ENCODE peak calls at places on chromosomes 11 and 22, in four cellular contexts. One of them, this sample, is unnamed. For H3K9me3, the result is how much of the 10 kb centered on the place peaks cover.

GRCh38 chr11:22510010-22510409 is 115.6 kb downstream of the FANCF start:
- DNase-seq in astrocyte: no peak
- DNase-seq in tibial nerve: no peak
- DNase-seq in NT2/D1: no peak
- DNase-seq in this sample: no peak

GRCh38 chr11:128905345-128906184 is 14.4 kb downstream of the KCNJ5 start:
- DNase-seq in astrocyte: no peak
- DNase-seq in tibial nerve: no peak
- DNase-seq in NT2/D1: peak
- DNase-seq in this sample: no peak

GRCh38 chr11:128174465-128175101 is 412.8 kb downstream of the ETS1 start:
- DNase-seq in astrocyte: peak
- DNase-seq in tibial nerve: no peak
- DNase-seq in NT2/D1: no peak
- DNase-seq in this sample: no peak

GRCh38 chr11:108890482-108891092 is 225.7 kb downstream of the DDX10 start:
- DNase-seq in astrocyte: no peak
- DNase-seq in tibial nerve: no peak
- DNase-seq in NT2/D1: no peak
- DNase-seq in this sample: no peak

GRCh38 chr11:125457814-125458343 is 38.2 kb downstream of the FEZ1 start:
- DNase-seq in astrocyte: peak
- DNase-seq in tibial nerve: peak
- DNase-seq in NT2/D1: no peak
- DNase-seq in this sample: no peak

GRCh38 chr22:19448739-19449421 is 1.4 kb upstream of the C22orf39 start:
- DNase-seq in astrocyte: no peak
- DNase-seq in tibial nerve: no peak
- DNase-seq in NT2/D1: no peak
- DNase-seq in this sample: no peak

GRCh38 chr11:43933608-43934358 is 8.7 kb upstream of the C11orf96 start:
- DNase-seq in astrocyte: no peak
- DNase-seq in tibial nerve: no peak
- DNase-seq in NT2/D1: no peak
- DNase-seq in this sample: no peak

GRCh38 chr11:18105086-18105801 is 638 bp downstream of the SAAL1 start:
- DNase-seq in astrocyte: no peak
- DNase-seq in tibial nerve: no peak
- DNase-seq in NT2/D1: no peak
- DNase-seq in this sample: no peak

GRCh38 chr11:104064016-104064630 is 27.7 kb downstream of the DDI1 start:
- DNase-seq in astrocyte: no peak
- DNase-seq in tibial nerve: no peak
- DNase-seq in NT2/D1: no peak
- DNase-seq in this sample: no peak

GRCh38 chr11:65112551-65113360 is 1.1 kb downstream of the TM7SF2 start:
- DNase-seq in astrocyte: no peak
- DNase-seq in tibial nerve: no peak
- DNase-seq in NT2/D1: no peak
- DNase-seq in this sample: peak

GRCh38 chr11:129694966-129695365 is 120.7 kb upstream of the TMEM45B start:
- DNase-seq in astrocyte: peak
- DNase-seq in tibial nerve: no peak
- DNase-seq in NT2/D1: no peak
- DNase-seq in this sample: no peak

GRCh38 chr11:61785837-61786402 is 6.5 kb downstream of the TMEM258 start:
- DNase-seq in astrocyte: no peak
- DNase-seq in tibial nerve: no peak
- DNase-seq in NT2/D1: no peak
- DNase-seq in this sample: no peak

GRCh38 chr11:132541794-132542193 is 990.5 kb downstream of the OPCML start:
- DNase-seq in astrocyte: no peak
- DNase-seq in tibial nerve: no peak
- DNase-seq in NT2/D1: no peak
- DNase-seq in this sample: no peak

GRCh38 chr11:28657378-28658030 is 549.3 kb downstream of the METTL15 start:
- DNase-seq in astrocyte: peak
- DNase-seq in tibial nerve: no peak
- DNase-seq in NT2/D1: no peak
- DNase-seq in this sample: no peak

GRCh38 chr11:35012467-35013191 is 96.2 kb downstream of the PDHX start:
- DNase-seq in astrocyte: no peak
- DNase-seq in tibial nerve: no peak
- DNase-seq in NT2/D1: no peak
- DNase-seq in this sample: peak

GRCh38 chr11:77592727-77593126 is 3.0 kb downstream of the AQP11 start:
- DNase-seq in astrocyte: no peak
- DNase-seq in tibial nerve: no peak
- DNase-seq in NT2/D1: no peak
- DNase-seq in this sample: no peak

GRCh38 chr11:44290206-44290605 is 19.7 kb downstream of the ALX4 start:
- DNase-seq in astrocyte: no peak
- DNase-seq in tibial nerve: no peak
- DNase-seq in NT2/D1: no peak
- DNase-seq in this sample: no peak

GRCh38 chr11:68314886-68315580 is 2.6 kb downstream of the LRP5 start:
- DNase-seq in astrocyte: peak
- DNase-seq in tibial nerve: no peak
- DNase-seq in NT2/D1: no peak
- DNase-seq in this sample: no peak

GRCh38 chr11:59247535-59248227 is 35.0 kb upstream of the MPEG1 start:
- DNase-seq in astrocyte: no peak
- DNase-seq in tibial nerve: peak
- DNase-seq in NT2/D1: no peak
- DNase-seq in this sample: no peak

GRCh38 chr11:43997022-43997665 is 50.6 kb upstream of the ACCSL start:
- DNase-seq in astrocyte: no peak
- DNase-seq in tibial nerve: no peak
- DNase-seq in NT2/D1: no peak
- DNase-seq in this sample: no peak

GRCh38 chr11:122850076-122850631 is 11.9 kb downstream of the CRTAM start:
- DNase-seq in astrocyte: peak
- DNase-seq in tibial nerve: no peak
- DNase-seq in NT2/D1: no peak
- DNase-seq in this sample: no peak

GRCh38 chr11:33773399-33774355 is 643 bp downstream of the FBXO3 start:
- DNase-seq in astrocyte: no peak
- DNase-seq in tibial nerve: no peak
- DNase-seq in NT2/D1: no peak
- DNase-seq in this sample: peak

GRCh38 chr11:86698634-86699033 is 26.2 kb upstream of the ME3 start:
- DNase-seq in astrocyte: peak
- DNase-seq in tibial nerve: no peak
- DNase-seq in NT2/D1: no peak
- DNase-seq in this sample: no peak

GRCh38 chr11:107783121-107783520 is 71.3 kb upstream of the SLN start:
- DNase-seq in astrocyte: peak
- DNase-seq in tibial nerve: no peak
- DNase-seq in NT2/D1: no peak
- DNase-seq in this sample: no peak

GRCh38 chr11:107472966-107473365 is 15.3 kb upstream of the CWF19L2 start:
- DNase-seq in astrocyte: no peak
- DNase-seq in tibial nerve: no peak
- DNase-seq in NT2/D1: no peak
- DNase-seq in this sample: no peak

GRCh38 chr22:23007823-23008222 is 62.5 kb upstream of the GNAZ start:
- DNase-seq in astrocyte: no peak
- DNase-seq in tibial nerve: no peak
- DNase-seq in NT2/D1: no peak
- DNase-seq in this sample: no peak

GRCh38 chr22:23008887-23009286 is 61.4 kb upstream of the GNAZ start:
- DNase-seq in astrocyte: no peak
- DNase-seq in tibial nerve: no peak
- DNase-seq in NT2/D1: no peak
- DNase-seq in this sample: no peak

GRCh38 chr22:23012081-23012622 is 58.2 kb upstream of the GNAZ start:
- DNase-seq in astrocyte: no peak
- DNase-seq in tibial nerve: no peak
- DNase-seq in NT2/D1: no peak
- DNase-seq in this sample: no peak

GRCh38 chr22:23011105-23011674 is 59.1 kb upstream of the GNAZ start:
- DNase-seq in astrocyte: no peak
- DNase-seq in tibial nerve: no peak
- DNase-seq in NT2/D1: no peak
- DNase-seq in this sample: no peak

DNA sequence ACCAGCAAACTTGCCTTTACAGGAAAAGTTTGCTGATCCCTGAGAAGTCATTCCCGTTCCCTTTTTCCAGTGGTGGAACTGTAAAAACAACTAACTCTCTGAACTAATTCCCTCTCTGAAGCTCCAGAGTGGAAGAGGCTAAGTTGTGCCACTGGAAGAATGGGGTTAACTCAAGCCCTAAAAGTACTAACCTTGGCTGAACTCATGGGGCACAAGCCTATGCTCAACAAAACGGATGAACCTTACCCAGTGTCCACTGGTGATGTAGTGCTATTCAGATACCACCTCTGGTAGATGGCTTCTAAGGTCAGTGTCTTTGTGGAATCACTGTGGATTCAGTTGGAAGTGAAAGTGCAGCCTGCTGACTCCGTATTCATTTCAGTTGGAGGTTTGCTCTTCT is 59.9 kb upstream of the GNAZ start:
- DNase-seq in astrocyte: no peak
- DNase-seq in tibial nerve: no peak
- DNase-seq in NT2/D1: no peak
- DNase-seq in this sample: no peak
- H3K9me3 ChIP-seq in astrocyte: under half
- H3K9me3 ChIP-seq in tibial nerve: under half
- H3K9me3 ChIP-seq in NT2/D1: under half
- H3K9me3 ChIP-seq in this sample: under half

DNA sequence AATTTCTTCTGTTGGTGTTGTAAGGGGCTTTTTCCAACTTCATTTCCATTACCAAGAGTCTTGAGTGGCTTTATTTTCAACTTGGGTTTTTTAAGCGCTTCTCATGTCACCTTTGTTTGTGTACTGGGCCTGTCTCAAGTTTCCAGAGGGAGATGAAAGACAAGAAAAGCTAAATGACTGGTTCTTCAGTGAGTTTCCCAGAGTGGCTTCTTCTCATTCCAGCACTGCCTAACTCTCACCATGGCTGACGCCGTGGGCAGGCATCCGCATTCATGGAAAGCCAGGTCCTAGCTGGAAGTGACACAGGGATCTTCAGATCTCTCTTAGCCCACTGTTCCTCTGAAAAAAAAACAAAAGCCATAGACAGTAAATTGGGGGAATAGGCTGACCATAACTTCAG is 28.6 kb downstream of the MARK2 start:
- DNase-seq in astrocyte: no peak
- DNase-seq in tibial nerve: no peak
- DNase-seq in NT2/D1: no peak
- DNase-seq in this sample: no peak
- H3K9me3 ChIP-seq in astrocyte: under half
- H3K9me3 ChIP-seq in tibial nerve: under half
- H3K9me3 ChIP-seq in NT2/D1: under half
- H3K9me3 ChIP-seq in this sample: under half

DNA sequence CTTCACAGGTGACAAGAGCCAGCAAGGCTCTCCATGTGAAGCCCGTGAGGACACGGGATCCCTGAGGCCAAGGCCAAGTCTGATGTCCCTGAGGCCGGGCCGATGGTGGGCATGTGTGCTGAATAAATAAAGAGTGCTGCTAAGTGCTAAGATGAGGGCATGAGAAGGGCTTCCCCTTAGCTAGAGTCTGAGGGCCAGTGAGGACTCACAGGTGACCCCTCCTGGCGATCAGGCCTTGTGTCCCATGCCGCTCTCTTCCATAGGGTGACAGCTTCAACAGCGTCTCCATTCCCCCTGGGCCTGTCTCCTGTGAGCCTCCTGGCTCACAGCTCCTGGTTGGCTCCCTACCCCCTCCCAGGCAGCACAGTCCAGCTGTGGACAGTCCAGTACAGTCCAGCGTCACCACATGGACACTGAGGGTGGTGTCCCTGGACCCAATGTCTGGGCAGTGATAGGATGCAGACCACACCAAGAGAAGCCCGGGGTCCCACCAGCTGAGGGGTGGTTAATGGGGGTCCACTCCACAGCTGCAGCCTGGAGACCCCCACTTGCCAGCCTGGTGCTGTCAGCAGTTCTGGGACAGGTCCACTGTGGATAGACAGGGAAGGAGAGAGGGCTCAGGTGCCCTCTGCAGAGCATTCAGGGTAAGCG is 1033.2 kb downstream of the TBC1D22A start:
- DNase-seq in astrocyte: no peak
- DNase-seq in tibial nerve: no peak
- DNase-seq in NT2/D1: no peak
- DNase-seq in this sample: no peak
- H3K9me3 ChIP-seq in astrocyte: under half
- H3K9me3 ChIP-seq in tibial nerve: under half
- H3K9me3 ChIP-seq in NT2/D1: under half
- H3K9me3 ChIP-seq in this sample: under half

DNA sequence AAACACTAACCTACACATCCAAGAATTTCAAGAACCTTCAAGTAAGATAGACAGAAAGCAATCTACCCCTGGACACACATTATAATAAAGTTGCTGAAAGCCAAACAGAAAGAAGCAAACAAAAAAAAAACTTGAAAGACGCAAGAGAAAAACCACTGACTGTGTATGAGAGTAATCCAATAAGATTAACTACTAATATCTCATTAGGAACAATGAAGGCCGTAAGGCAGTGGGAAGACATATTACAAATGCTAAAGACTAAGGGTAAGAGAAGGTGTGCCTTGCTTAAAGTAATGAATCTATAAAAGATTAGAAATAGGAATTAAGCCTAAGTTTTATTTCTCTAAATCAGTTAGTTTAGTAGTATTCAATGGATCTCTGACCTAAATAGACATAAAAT is 1109.1 kb downstream of the JRKL start:
- DNase-seq in astrocyte: no peak
- DNase-seq in tibial nerve: no peak
- DNase-seq in NT2/D1: no peak
- DNase-seq in this sample: no peak
- H3K9me3 ChIP-seq in astrocyte: under half
- H3K9me3 ChIP-seq in tibial nerve: under half
- H3K9me3 ChIP-seq in NT2/D1: under half
- H3K9me3 ChIP-seq in this sample: under half

This sample was measured in T-helper 17 cell.